ENCODE peak calls at places on chromosomes 5 and 9, in seven cellular contexts. I is right lobe of liver, H is body of pancreas, K is heart left ventricle, Z is endothelial cell of umbilical vein, A is A549, E is sigmoid colon. F is an unnamed sample. For H3K4me1, the result is how much of the 10 kb centered on the place peaks cover.

GRCh38 chr9:95305770-95306492 is 11.6 kb downstream of the FANCC start:
- DNase-seq in Z (peak), I (no peak), A (peak), K (no peak), E (no peak), H (no peak), F (no peak)

GRCh38 chr9:116232425-116233159 is 79.0 kb downstream of the PAPPA start:
- DNase-seq in H (no peak), Z (no peak), A (peak), I (no peak), K (no peak), E (no peak), F (no peak)

GRCh38 chr5:177455036-177455660 is 8.5 kb downstream of the PRR7 start:
- DNase-seq in Z (peak), A (peak), H (peak), K (peak), I (peak), E (peak), F (peak)

GRCh38 chr9:91954841-91955471 is 4.9 kb upstream of the ROR2 start:
- DNase-seq in Z (peak), E (peak), H (peak), I (no peak), A (peak), K (no peak), F (peak)

GRCh38 chr5:133523013-133523658 is 89.2 kb downstream of the FSTL4 start:
- DNase-seq in Z (no peak), A (no peak), K (no peak), E (no peak), H (no peak), I (no peak), F (no peak)

GRCh38 chr5:82045526-82046267 is 73.9 kb downstream of the ATG10 start:
- DNase-seq in H (no peak), I (no peak), E (no peak), K (no peak), Z (no peak), A (no peak), F (no peak)

GRCh38 chr5:80978772-80979317 is 18.7 kb downstream of the RASGRF2 start:
- DNase-seq in A (no peak), K (no peak), I (no peak), E (no peak), H (no peak), Z (no peak), F (no peak)

GRCh38 chr5:53166101-53166500 is 56.5 kb upstream of the MOCS2 start:
- DNase-seq in A (no peak), I (no peak), H (no peak), Z (no peak), E (no peak), K (no peak), F (no peak)

GRCh38 chr5:89179761-89180160 is 296.8 kb upstream of the MEF2C start:
- DNase-seq in I (no peak), Z (no peak), E (no peak), A (no peak), K (no peak), H (no peak), F (no peak)

GRCh38 chr5:180684623-180685161 is 35.3 kb upstream of the FLT4 start:
- DNase-seq in H (no peak), A (no peak), I (no peak), E (no peak), K (no peak), Z (no peak), F (no peak)

GRCh38 chr5:168600409-168600808 is 21.2 kb upstream of the PANK3 start:
- DNase-seq in E (no peak), I (peak), Z (no peak), H (peak), A (no peak), K (no peak), F (no peak)

DNA sequence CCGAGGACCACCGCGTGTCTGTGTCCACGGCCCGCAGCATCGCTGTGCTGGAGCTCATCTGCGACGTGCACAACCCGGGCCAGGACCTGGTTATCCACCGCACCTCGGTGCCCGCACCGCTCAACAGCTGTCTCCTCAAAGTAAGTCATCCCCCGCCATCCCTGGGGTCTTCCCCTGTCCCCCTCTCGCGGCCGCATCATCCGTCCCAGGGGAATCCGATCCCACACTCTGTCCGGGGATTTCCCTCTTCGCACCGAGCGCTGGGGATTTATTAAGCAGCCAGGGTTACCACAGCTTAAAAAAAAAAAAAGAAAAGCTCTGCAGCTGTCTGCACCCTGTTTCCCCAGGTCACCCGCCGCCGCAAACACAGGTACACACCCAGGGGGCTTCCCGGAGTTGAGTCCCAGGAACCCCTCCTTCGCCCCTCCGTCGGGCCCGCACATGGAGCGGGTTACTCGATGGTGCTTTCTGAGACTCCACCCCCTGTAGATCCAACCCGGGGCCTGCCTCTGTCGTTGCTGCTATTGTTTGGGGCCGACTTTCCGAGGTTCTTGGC is 630 bp downstream of the GTF3C4 start:
- DNase-seq in K (peak), Z (peak), A (peak), H (peak), I (no peak), E (peak), F (no peak)
- H3K4me1 ChIP-seq in K (under half), Z (under half), A (under half), H (under half), I (under half), E (under half), F (under half)

GRCh38 chr9:96854073-96854876 is at the start of gene ZNF782:
- DNase-seq in H (peak), I (peak), A (peak), K (peak), E (peak), Z (peak), F (peak)
- TF ChIP-seq POLR2A in H (peak), I (peak), A (peak), K (peak), E (no peak), Z (no peak), F (peak)

GRCh38 chr5:76790632-76791290 is 28.1 kb upstream of the F2RL1 start:
- DNase-seq in H (no peak), I (no peak), Z (peak), A (peak), K (no peak), E (no peak), F (no peak)
- H3K27ac ChIP-seq in H (peak), I (no peak), Z (peak), A (peak), K (peak), E (peak), F (peak)

GRCh38 chr5:147485046-147485445 is 24.8 kb downstream of the DPYSL3 start:
- DNase-seq in H (no peak), K (no peak), Z (no peak), A (no peak), I (no peak), E (no peak), F (no peak)
- H3K4me1 ChIP-seq in H (under half), K (under half), Z (half or more), A (under half), I (under half), E (half or more), F (under half)

DNA sequence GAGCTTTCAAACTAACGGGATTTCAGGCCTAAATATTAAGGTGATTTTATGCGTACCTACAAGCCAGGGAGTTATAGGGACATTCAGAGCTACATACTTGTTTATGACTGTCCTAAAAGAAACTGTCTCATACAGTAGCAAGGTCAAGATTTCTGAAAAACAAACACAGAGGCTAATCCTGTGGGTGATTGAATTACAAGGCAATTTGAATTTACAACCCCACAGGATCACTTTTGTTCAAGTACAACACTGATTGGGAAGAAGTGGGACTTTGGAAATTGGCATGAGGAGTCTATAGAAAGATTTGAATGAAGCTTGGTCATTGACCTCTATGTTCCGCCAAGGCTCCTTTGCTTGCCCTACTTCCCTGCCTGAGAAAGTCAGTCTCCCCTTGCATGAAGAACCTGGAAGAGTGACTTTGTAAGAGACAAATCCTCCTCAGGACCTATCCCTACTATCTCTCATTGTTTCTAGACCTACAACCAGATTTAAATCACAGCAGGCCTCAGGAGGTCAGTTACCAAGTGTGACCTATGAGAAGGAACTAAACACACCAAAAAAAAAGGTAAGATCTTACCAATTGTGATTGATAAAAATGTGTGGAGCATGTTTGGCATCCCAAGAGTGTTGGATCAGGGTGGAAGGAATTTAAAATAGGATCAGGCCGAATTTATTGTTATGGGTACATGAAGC is 38.4 kb upstream of the CDC42SE2 start:
- DNase-seq in H (no peak), E (no peak), I (no peak), A (no peak), Z (no peak), K (no peak), F (no peak)
- TF ChIP-seq POLR2A in H (no peak), E (no peak), I (no peak), A (no peak), Z (no peak), K (no peak), F (no peak)

GRCh38 chr9:20623748-20624124 is 1.4 kb upstream of the MLLT3 start:
- DNase-seq in E (no peak), I (no peak), A (no peak), Z (no peak), K (no peak), H (no peak), F (no peak)
- H3K27ac ChIP-seq in E (peak), I (no peak), A (peak), Z (no peak), K (peak), H (no peak), F (no peak)

DNA sequence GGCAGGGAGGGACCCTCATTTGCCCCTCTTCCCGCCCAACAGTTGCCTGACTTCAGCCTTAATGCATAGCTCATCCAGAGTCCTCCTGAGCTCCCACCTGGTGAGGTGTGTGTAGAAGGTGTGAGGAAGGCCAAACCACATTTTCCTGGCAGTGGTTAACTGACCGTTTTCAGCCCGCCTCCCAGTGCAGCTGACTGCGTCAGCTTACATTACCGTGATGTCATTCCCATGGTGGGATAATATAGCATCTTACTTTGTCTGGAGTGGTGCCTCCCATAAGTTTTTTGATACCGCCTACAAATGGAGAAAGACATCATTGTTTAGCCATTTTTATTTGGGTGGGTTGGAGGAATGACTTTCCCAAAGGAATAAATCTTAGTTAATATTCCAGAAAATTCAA is 151.9 kb downstream of the C9orf152 start:
- DNase-seq in A (no peak), K (no peak), H (no peak), E (no peak), I (no peak), Z (no peak), F (no peak)
- H3K4me1 ChIP-seq in A (under half), K (under half), H (under half), E (under half), I (under half), Z (under half), F (under half)

GRCh38 chr9:89317282-89317681 is 1.0 kb upstream of the SECISBP2 start:
- DNase-seq in H (no peak), I (no peak), K (no peak), E (no peak), Z (no peak), A (no peak), F (no peak)
- TF ChIP-seq POLR2A in H (no peak), I (no peak), K (no peak), E (no peak), Z (peak), A (no peak), F (no peak)

GRCh38 chr9:96514825-96515218 is 64.9 kb downstream of the HABP4 start:
- DNase-seq in I (no peak), Z (no peak), K (no peak), H (no peak), A (no peak), E (no peak), F (no peak)

GRCh38 chr9:96519095-96519494 is 69.1 kb downstream of the HABP4 start:
- DNase-seq in K (no peak), I (no peak), Z (no peak), E (no peak), A (no peak), H (no peak), F (no peak)

GRCh38 chr9:96513622-96514021 is 63.7 kb downstream of the HABP4 start:
- DNase-seq in E (no peak), A (no peak), I (no peak), Z (no peak), K (no peak), H (no peak), F (no peak)

GRCh38 chr9:96514108-96514824 is 64.3 kb downstream of the HABP4 start:
- DNase-seq in K (no peak), I (no peak), A (no peak), E (no peak), Z (no peak), H (no peak), F (no peak)

DNA sequence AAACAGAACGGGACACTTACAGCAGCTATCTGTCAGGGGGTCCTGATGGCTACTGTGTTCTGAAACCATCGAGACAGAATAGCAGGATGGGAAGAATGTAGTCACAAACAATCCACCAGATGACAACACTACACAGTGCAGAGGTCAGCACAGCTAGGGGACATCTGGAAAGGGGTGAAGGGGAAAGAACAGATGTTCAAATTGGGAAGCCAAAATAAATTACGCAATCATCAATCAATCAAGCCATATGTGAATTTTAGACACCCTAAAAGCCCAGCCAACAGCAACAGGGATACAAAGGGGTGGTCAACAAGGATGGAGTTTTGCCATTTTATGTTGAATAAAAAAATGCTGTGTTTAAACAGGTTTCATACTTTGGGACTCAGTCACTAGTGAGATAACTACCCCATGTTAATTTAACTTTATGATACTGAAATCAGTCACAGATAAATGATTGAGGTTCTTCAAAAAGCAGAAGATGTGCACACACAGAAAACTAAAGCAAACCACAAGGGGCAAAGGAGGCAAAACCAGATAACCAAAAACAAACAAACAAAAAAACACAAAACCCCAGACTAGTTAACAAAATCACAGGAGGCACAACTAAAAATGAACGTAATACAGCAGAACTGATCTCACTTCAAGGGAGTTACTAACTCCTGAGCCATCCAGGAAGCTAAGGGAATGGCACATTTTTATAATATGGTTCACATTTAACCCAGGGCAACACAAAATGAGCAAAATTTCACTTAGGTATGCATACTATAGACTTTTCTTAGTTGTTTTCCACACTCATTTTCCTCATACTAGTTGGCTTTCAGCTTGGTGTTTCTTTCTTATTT is 65.9 kb downstream of the HABP4 start:
- DNase-seq in E (no peak), H (no peak), K (no peak), A (no peak), Z (no peak), I (no peak), F (no peak)
- H3K27ac ChIP-seq in E (no peak), H (no peak), K (peak), A (no peak), Z (no peak), I (no peak), F (peak)

DNA sequence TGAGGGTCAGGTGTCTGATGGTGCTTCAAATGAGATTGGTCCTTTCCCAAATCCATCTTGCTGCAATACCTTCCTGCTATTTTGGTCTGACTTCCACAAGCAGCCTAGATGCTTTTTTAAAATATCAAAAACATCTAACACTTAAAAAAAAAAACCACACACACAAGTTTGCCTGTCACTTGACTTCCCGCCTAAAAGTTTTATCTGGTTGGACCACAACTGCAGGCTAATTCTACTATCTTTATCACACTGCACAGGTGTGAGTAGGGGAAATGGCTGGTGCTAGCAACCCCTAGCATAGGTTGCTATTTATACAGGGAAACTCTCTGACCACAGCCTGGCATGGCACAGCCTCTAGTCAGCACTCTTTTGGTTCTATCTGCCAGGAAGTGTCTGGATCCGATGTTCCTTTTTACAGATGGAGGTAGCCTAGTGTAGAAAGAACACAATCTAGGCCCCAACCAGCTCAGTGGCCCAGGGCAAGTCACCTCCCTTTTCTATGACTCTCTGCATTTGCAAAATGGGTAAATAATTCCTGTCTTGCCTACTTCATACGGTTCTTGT is at the start of gene HEMGN:
- DNase-seq in E (no peak), K (no peak), Z (no peak), A (no peak), H (no peak), I (no peak), F (no peak)
- H3K4me1 ChIP-seq in E (under half), K (under half), Z (under half), A (under half), H (under half), I (under half), F (under half)

F was measured in ovary.